ENCODE peak calls at places on chromosome 21, in ten cellular contexts. C is GM20000; L is PC-3; F is H4; K is NCI-H526 treated with DMSO at 0.1 percent for 48 hours; D is AG20443; B is stimulated activated CD4-positive, alpha-beta T cell treated with anti-CD3 and anti-CD28 coated beads, Interleukin-4, amount 100 ng/mL, for 4 hours; A is NCI-H345; W is sigmoid colon; Y is Calu3. M is an unnamed sample.

GRCh38 chr21:16569679-16570078 is 839.9 kb downstream of the USP25 start:
- DNase-seq in F (no peak), C (no peak), A (no peak), K (no peak), D (no peak), W (no peak), Y (no peak), L (no peak), B (no peak), M (no peak)

GRCh38 chr21:35159881-35160280 is 110.8 kb upstream of the RUNX1 start:
- DNase-seq in W (no peak), D (no peak), F (peak; percentile 38), B (no peak), C (no peak), A (no peak), L (peak; percentile 55), Y (no peak), K (no peak), M (no peak)

GRCh38 chr21:36734367-36735200 is 35.7 kb downstream of the SIM2 start:
- DNase-seq in A (no peak), C (no peak), W (no peak), F (no peak), D (no peak), K (no peak), Y (no peak), L (no peak), B (no peak), M (no peak)

GRCh38 chr21:45471229-45472052 is 66.5 kb downstream of the COL18A1 start:
- DNase-seq in L (peak; percentile 82), B (no peak), A (no peak), C (no peak), Y (peak; percentile 16), W (peak; percentile 87), K (no peak), F (peak; percentile 80), D (peak; percentile 81), M (no peak)

GRCh38 chr21:14453339-14453738 is 70.4 kb upstream of the HSPA13 start:
- DNase-seq in F (no peak), B (no peak), D (no peak), K (no peak), L (no peak), Y (no peak), W (no peak), A (no peak), C (peak; percentile 52), M (no peak)

GRCh38 chr21:42685954-42686500 is 32.6 kb downstream of the PDE9A start:
- DNase-seq in D (no peak), K (no peak), A (no peak), L (no peak), W (no peak), F (no peak), C (no peak), B (no peak), Y (no peak), M (no peak)

GRCh38 chr21:41604583-41605041 is 96.7 kb upstream of the TMPRSS2 start:
- DNase-seq in F (no peak), D (no peak), C (no peak), A (no peak), B (no peak), Y (no peak), L (peak; percentile 20), K (no peak), W (peak; percentile 41), M (no peak)

GRCh38 chr21:35015435-35016024 is 33.6 kb downstream of the RUNX1 start:
- DNase-seq in D (no peak), L (no peak), W (no peak), K (no peak), B (no peak), C (no peak), F (no peak), Y (no peak), A (no peak), M (no peak)

GRCh38 chr21:20523191-20523590 is 475.0 kb upstream of the NCAM2 start:
- DNase-seq in L (no peak), K (no peak), Y (no peak), A (no peak), W (no peak), C (no peak), D (no peak), F (no peak), B (no peak), M (no peak)

GRCh38 chr21:41438425-41439113 is 12.5 kb downstream of the MX1 start:
- DNase-seq in D (no peak), W (no peak), L (no peak), B (no peak), A (no peak), F (no peak), C (no peak), Y (no peak), K (no peak), M (no peak)

GRCh38 chr21:38351176-38351959 is 94.6 kb downstream of the KCNJ15 start:
- DNase-seq in B (no peak), F (no peak), Y (no peak), A (no peak), L (no peak), C (no peak), D (no peak), W (no peak), K (no peak), M (no peak)

GRCh38 chr21:46077674-46078101 is 20.2 kb upstream of the COL6A2 start:
- DNase-seq in C (no peak), Y (no peak), D (no peak), W (peak; percentile 60), A (no peak), B (no peak), L (no peak), K (no peak), F (no peak), M (no peak)

GRCh38 chr21:45792682-45793383 is 149.3 kb downstream of the PCBP3 start:
- DNase-seq in W (no peak), Y (no peak), F (no peak), K (no peak), L (no peak), A (no peak), C (no peak), B (no peak), D (no peak), M (no peak)

GRCh38 chr21:31182231-31183129 is 144.2 kb upstream of the KRTAP19-8 start:
- DNase-seq in Y (no peak), B (peak; percentile 57), F (no peak), C (no peak), A (no peak), K (no peak), D (no peak), L (no peak), W (no peak), M (no peak)

GRCh38 chr21:42669069-42669468 is 15.6 kb downstream of the PDE9A start:
- DNase-seq in D (no peak), Y (no peak), B (no peak), K (no peak), A (peak; percentile 45), C (no peak), F (no peak), L (peak; percentile 52), W (peak; percentile 84), M (peak; percentile 24)

GRCh38 chr21:15686506-15686905 is 43.3 kb upstream of the USP25 start:
- DNase-seq in K (no peak), D (no peak), A (no peak), C (no peak), L (no peak), W (no peak), B (no peak), Y (no peak), F (no peak), M (no peak)

GRCh38 chr21:45535341-45536081 is 6.7 kb downstream of the SLC19A1 start:
- DNase-seq in D (no peak), A (no peak), W (peak; percentile 65), C (no peak), F (no peak), Y (no peak), K (no peak), B (no peak), L (no peak), M (no peak)

GRCh38 chr21:23699402-23699801 is 1907.9 kb downstream of the MRPL39 start:
- DNase-seq in B (no peak), K (no peak), F (no peak), D (no peak), Y (no peak), C (no peak), L (no peak), W (no peak), A (no peak), M (no peak)

GRCh38 chr21:24514081-24514733 is 1093.1 kb downstream of the MRPL39 start:
- DNase-seq in Y (no peak), W (no peak), A (peak; percentile 26), F (peak; percentile 18), D (no peak), B (no peak), L (peak; percentile 57), K (peak; percentile 7), C (no peak), M (no peak)

GRCh38 chr21:38439957-38440356 is 58.3 kb downstream of the ERG start:
- DNase-seq in D (no peak), A (peak; percentile 17), W (no peak), F (no peak), K (no peak), L (no peak), B (no peak), C (no peak), Y (no peak), M (no peak)

GRCh38 chr21:42550817-42551216 is 37.2 kb downstream of the SLC37A1 start:
- DNase-seq in A (peak; percentile 58), W (no peak), L (no peak), C (no peak), F (no peak), K (peak; percentile 9), Y (no peak), D (no peak), B (no peak), M (peak; percentile 58)

GRCh38 chr21:45352621-45353125 is 52.3 kb upstream of the COL18A1 start:
- DNase-seq in A (no peak), B (no peak), W (no peak), L (no peak), F (no peak), Y (no peak), K (no peak), D (no peak), C (no peak), M (no peak)

GRCh38 chr21:42570841-42571387 is 57.3 kb downstream of the SLC37A1 start:
- DNase-seq in Y (no peak), F (no peak), L (peak; percentile 19), A (no peak), W (peak; percentile 55), K (peak; percentile 24), D (no peak), B (no peak), C (no peak), M (no peak)

GRCh38 chr21:44908908-44909307 is 11.8 kb downstream of the ITGB2 start:
- DNase-seq in Y (no peak), B (no peak), W (no peak), C (no peak), K (no peak), D (no peak), L (no peak), A (no peak), F (no peak), M (no peak)

GRCh38 chr21:27787046-27787445 is 820.2 kb upstream of the ADAMTS5 start:
- DNase-seq in K (no peak), Y (no peak), D (no peak), B (no peak), A (no peak), L (peak; percentile 6), W (no peak), F (no peak), C (no peak), M (no peak)

GRCh38 chr21:35002879-35003722 is 46.0 kb downstream of the RUNX1 start:
- DNase-seq in D (peak; percentile 49), F (no peak), A (no peak), W (no peak), L (no peak), K (no peak), B (no peak), Y (no peak), C (no peak), M (no peak)

GRCh38 chr21:37195649-37196048 is 71.5 kb downstream of the VPS26C start:
- DNase-seq in F (no peak), L (no peak), C (no peak), D (no peak), A (no peak), W (no peak), Y (no peak), K (no peak), B (no peak), M (no peak)

M was measured in HAP-1.